ENCODE peak calls at places on chromosome 2, in seven cellular contexts. H is fibroblast of lung, F is lung, N is upper lobe of right lung, R is right lobe of liver, D is H1, G is mucosa of descending colon. K is an unnamed sample. For H3K4me1, the result is how much of the 10 kb centered on the place peaks cover.

GRCh38 chr2:119706196-119706595 is 27.2 kb downstream of the TMEM177 start:
- DNase-seq in R (no peak), D (no peak), H (no peak), G (no peak), N (no peak), F (no peak), K (no peak)

GRCh38 chr2:241598487-241598886 is 38.5 kb downstream of the THAP4 start:
- DNase-seq in R (no peak), D (no peak), H (no peak), G (no peak), F (no peak), N (peak), K (no peak)

GRCh38 chr2:202609381-202610145 is 25.2 kb upstream of the FAM117B start:
- DNase-seq in H (no peak), F (no peak), G (peak), R (no peak), D (no peak), N (no peak), K (no peak)

GRCh38 chr2:154133823-154134222 is 262.1 kb downstream of the GALNT13 start:
- DNase-seq in F (no peak), R (no peak), G (peak), D (no peak), N (no peak), H (no peak), K (no peak)

GRCh38 chr2:182647499-182647787 is 68.6 kb upstream of the DNAJC10 start:
- DNase-seq in G (no peak), F (no peak), H (no peak), N (no peak), D (no peak), R (no peak), K (no peak)

GRCh38 chr2:43127208-43127940 is 99.0 kb downstream of the ZFP36L2 start:
- DNase-seq in H (no peak), D (peak), F (peak), N (peak), R (peak), G (peak), K (peak)

GRCh38 chr2:71948781-71949536 is 198.7 kb downstream of the CYP26B1 start:
- DNase-seq in F (peak), H (peak), D (no peak), G (no peak), N (peak), R (peak), K (no peak)

GRCh38 chr2:173547493-173547892 is 192.8 kb downstream of the CDCA7 start:
- DNase-seq in G (no peak), N (no peak), H (no peak), R (no peak), D (no peak), F (no peak), K (no peak)

GRCh38 chr2:110865188-110865587 is 132.8 kb downstream of the ACOXL start:
- DNase-seq in F (no peak), G (no peak), R (no peak), H (peak), D (no peak), N (no peak), K (no peak)

GRCh38 chr2:169664600-169664977 is 29.6 kb downstream of the CFAP210 start:
- DNase-seq in D (no peak), F (no peak), H (peak), N (no peak), R (no peak), G (no peak), K (no peak)

GRCh38 chr2:127045792-127046501 is 61.0 kb downstream of the BIN1 start:
- DNase-seq in N (no peak), D (peak), G (no peak), R (peak), H (no peak), F (no peak), K (peak)

GRCh38 chr2:217650229-217650628 is 352.6 kb downstream of the TNS1 start:
- DNase-seq in R (no peak), F (no peak), N (no peak), D (no peak), G (no peak), H (no peak), K (no peak)

GRCh38 chr2:152583512-152584188 is 133.6 kb downstream of the PRPF40A start:
- DNase-seq in F (no peak), G (no peak), H (no peak), D (no peak), R (no peak), N (no peak), K (no peak)

GRCh38 chr2:190044866-190045265 is 17.7 kb downstream of the MSTN start:
- DNase-seq in N (no peak), F (no peak), D (no peak), H (no peak), R (no peak), G (no peak), K (no peak)

GRCh38 chr2:190043441-190043840 is 19.1 kb downstream of the MSTN start:
- DNase-seq in R (no peak), D (no peak), G (no peak), F (no peak), N (no peak), H (peak), K (no peak)
- H3K4me3 ChIP-seq in R (no peak), D (no peak), G (no peak), F (no peak), N (no peak), H (no peak), K (no peak)

GRCh38 chr2:64863097-64863820 is 125.9 kb upstream of the SLC1A4 start:
- DNase-seq in D (no peak), F (no peak), G (no peak), R (no peak), N (no peak), H (no peak), K (no peak)
- H3K4me1 ChIP-seq in D (under half), F (under half), G (under half), R (under half), N (under half), H (under half), K (under half)

GRCh38 chr2:9250498-9251153 is 44.0 kb downstream of the ASAP2 start:
- DNase-seq in H (no peak), F (no peak), R (no peak), G (no peak), D (no peak), N (no peak), K (no peak)

GRCh38 chr2:9250091-9250490 is 43.5 kb downstream of the ASAP2 start:
- DNase-seq in F (no peak), G (no peak), N (no peak), R (no peak), H (no peak), D (no peak), K (no peak)

GRCh38 chr2:9248363-9248762 is 41.8 kb downstream of the ASAP2 start:
- DNase-seq in F (no peak), H (no peak), N (no peak), D (no peak), G (no peak), R (no peak), K (no peak)

GRCh38 chr2:9247786-9248185 is 41.2 kb downstream of the ASAP2 start:
- DNase-seq in R (no peak), N (no peak), D (no peak), F (no peak), H (no peak), G (peak), K (peak)

DNA sequence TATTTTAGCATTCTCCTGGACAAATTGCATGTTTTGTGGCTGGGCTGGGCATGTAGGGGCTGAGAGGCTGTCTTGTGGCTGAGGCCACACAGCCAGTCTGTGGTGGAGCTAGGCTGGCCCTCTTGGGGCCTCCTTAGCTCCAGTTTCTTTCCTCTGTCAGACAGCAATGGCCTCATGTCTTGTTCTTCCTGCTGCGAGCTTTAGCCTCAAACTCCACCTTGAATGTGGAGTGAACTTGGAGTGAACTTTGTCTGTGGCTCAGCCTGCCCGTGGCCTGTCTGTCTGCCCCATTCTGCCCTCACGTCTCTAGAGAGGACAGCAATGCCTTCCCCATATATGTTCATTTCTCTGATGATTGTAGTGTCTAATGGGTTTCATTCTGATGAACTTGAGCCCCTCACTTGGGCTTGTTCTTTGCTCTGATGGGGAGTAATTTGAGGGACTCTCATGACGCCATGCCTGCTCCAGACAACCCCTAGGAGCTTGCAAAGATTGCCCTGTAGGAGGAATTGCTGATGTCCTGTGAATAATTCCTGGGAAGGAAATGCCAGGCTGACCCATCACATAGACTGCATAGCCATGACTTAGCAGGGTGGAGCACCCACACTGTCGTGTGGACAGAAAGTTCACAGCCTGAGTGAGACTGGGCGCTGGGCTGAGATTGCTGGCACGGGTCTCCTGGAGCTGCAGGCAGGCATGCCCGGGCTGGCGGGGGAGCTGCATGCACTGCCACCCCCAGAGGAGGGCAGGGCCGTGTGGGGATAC is 42.6 kb downstream of the ASAP2 start:
- DNase-seq in G (no peak), N (no peak), R (no peak), H (peak), F (no peak), D (no peak), K (no peak)
- H3K4me3 ChIP-seq in G (no peak), N (no peak), R (no peak), H (no peak), F (no peak), D (no peak), K (no peak)

DNA sequence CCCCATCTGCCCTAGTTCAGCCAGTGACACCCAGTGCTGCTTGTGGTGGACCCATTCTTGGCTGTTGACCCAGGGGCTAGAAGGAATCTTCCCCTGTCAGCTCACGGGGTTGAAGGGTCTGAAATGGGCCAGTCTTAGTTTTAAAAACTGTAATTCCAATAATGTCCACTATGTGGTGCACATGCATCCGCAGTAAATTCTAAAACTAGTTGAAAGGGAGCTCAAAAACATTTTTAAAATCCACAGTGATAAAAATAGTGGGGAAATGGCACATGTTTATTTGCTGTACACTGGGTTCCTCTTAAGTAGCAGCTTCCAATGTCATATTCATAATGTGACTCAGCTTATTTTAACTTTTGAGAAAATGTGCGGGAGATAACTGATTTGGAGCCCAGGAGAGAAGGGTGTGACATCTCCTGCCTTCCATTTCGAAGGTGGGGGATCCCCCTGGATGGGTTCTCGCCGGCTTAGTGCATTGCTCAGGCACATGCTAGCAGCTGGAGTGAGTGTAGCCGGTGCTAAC is 32.8 kb downstream of the GRHL1 start:
- DNase-seq in G (no peak), H (peak), F (no peak), D (no peak), N (no peak), R (no peak), K (no peak)
- H3K4me1 ChIP-seq in G (under half), H (under half), F (under half), D (under half), N (under half), R (under half), K (under half)

GRCh38 chr2:230254152-230254881 is 28.8 kb downstream of the SP140 start:
- DNase-seq in G (no peak), D (no peak), N (no peak), R (no peak), H (no peak), F (no peak), K (no peak)
- H3K4me3 ChIP-seq in G (no peak), D (no peak), N (no peak), R (no peak), H (no peak), F (no peak), K (no peak)

K was measured in aorta.